ENCODE peak calls at places on chromosomes 6 and 20, in five cellular contexts. M is stimulated activated CD4-positive, alpha-beta T cell treated with anti-CD3 and anti-CD28 coated beads, TNF-alpha, amount 100 ng/mL, for 4 hours; F is iPS-NIHi11; E is glomerular endothelial cell; L is stimulated activated CD8-positive, alpha-beta memory T cell treated with anti-CD3 and anti-CD28 coated beads, Interleukin-15, amount 100 ng/mL, for 4 hours. J is an unnamed sample.

GRCh38 chr20:41437836-41438235 is 71.2 kb upstream of the EMILIN3 start:
- DNase-seq in M (no peak), E (no peak), F (no peak), L (no peak), J (no peak)

GRCh38 chr20:64168381-64169088 is 4.3 kb downstream of the MYT1 start:
- DNase-seq in E (no peak), F (no peak), L (no peak), M (no peak), J (no peak)

GRCh38 chr6:129590408-129591022 is 119.5 kb downstream of the ARHGAP18 start:
- DNase-seq in M (no peak), F (no peak), L (no peak), E (no peak), J (no peak)

GRCh38 chr20:3250091-3250504 is 11.1 kb upstream of the SLC4A11 start:
- DNase-seq in M (no peak), E (no peak), L (no peak), F (peak), J (no peak)

GRCh38 chr6:1103945-1104623 is 207.8 kb upstream of the FOXQ1 start:
- DNase-seq in F (peak), M (no peak), L (no peak), E (no peak), J (no peak)

GRCh38 chr6:129186988-129187387 is 304.1 kb downstream of the LAMA2 start:
- DNase-seq in F (no peak), M (no peak), E (peak), L (no peak), J (no peak)

GRCh38 chr20:24896984-24897383 is 52.1 kb upstream of the CST7 start:
- DNase-seq in M (no peak), L (no peak), F (no peak), E (no peak), J (no peak)

GRCh38 chr6:147782302-147782701 is 273.8 kb downstream of the SAMD5 start:
- DNase-seq in M (no peak), F (no peak), L (no peak), E (no peak), J (no peak)

GRCh38 chr6:116090251-116090650 is 10.4 kb upstream of the NT5DC1 start:
- DNase-seq in E (no peak), M (no peak), F (no peak), L (no peak), J (no peak)

GRCh38 chr20:43751167-43752050 is 24.6 kb upstream of the GTSF1L start:
- DNase-seq in M (peak), L (no peak), E (no peak), F (no peak), J (peak)

GRCh38 chr6:136969433-136969832 is 47.3 kb downstream of the SLC35D3 start:
- DNase-seq in F (no peak), E (no peak), L (no peak), M (no peak), J (no peak)

GRCh38 chr6:33112148-33112547 is 36.4 kb downstream of the HLA-DPB1 start:
- DNase-seq in L (no peak), F (peak), E (peak), M (no peak), J (no peak)

GRCh38 chr6:62805431-62805830 is 405.8 kb upstream of the FKBP1C start:
- DNase-seq in L (no peak), F (no peak), E (no peak), M (no peak), J (no peak)

GRCh38 chr6:34865107-34865506 is 22.7 kb downstream of the TAF11 start:
- DNase-seq in L (no peak), M (no peak), E (peak), F (no peak), J (no peak)

GRCh38 chr6:158231551-158232444 is 63.6 kb downstream of the GTF2H5 start:
- DNase-seq in L (no peak), M (peak), E (no peak), F (peak), J (peak)

GRCh38 chr20:35088231-35088794 is 4.3 kb downstream of the TRPC4AP start:
- DNase-seq in M (no peak), E (no peak), F (no peak), L (no peak), J (no peak)

GRCh38 chr20:45407067-45407745 is 883 bp upstream of the DBNDD2 start:
- DNase-seq in M (no peak), L (no peak), E (no peak), F (peak), J (no peak)

GRCh38 chr6:168979254-168979653 is 274.4 kb downstream of the THBS2 start:
- DNase-seq in L (no peak), M (no peak), F (peak), E (no peak), J (no peak)

GRCh38 chr6:109788687-109789086 is 97.6 kb downstream of the FIG4 start:
- DNase-seq in M (no peak), F (no peak), E (no peak), L (no peak), J (no peak)

GRCh38 chr20:32574296-32575226 is 10.6 kb downstream of the NOL4L start:
- DNase-seq in E (peak), F (no peak), L (no peak), M (no peak), J (no peak)

GRCh38 chr6:24340998-24341934 is 16.6 kb downstream of the DCDC2 start:
- DNase-seq in M (no peak), F (no peak), E (no peak), L (no peak), J (no peak)